ENCODE peak calls at places on chromosome 12, in nine cellular contexts. One of them, this sample, is unnamed.
A peak's percentile ranks its signal among the peaks of the same experiment; 100 is the strongest.

GRCh38 chr12:29282452-29282851 is 98.5 kb downstream of the ERGIC2 start:
- DNase-seq in D721Med: no peak
- DNase-seq in amygdala: no peak
- DNase-seq in HuH-7.5: no peak
- DNase-seq in Caco-2: no peak
- DNase-seq in right cardiac atrium: no peak
- DNase-seq in stimulated activated naive B cell treated with anti-CD40 and anti-IgM and Interleukin-4, amounts not matched to agents 10 μg/mL and 1 μg/mL and 100 μg/mL, for 72 hours: no peak
- DNase-seq in head of caudate nucleus: no peak
- DNase-seq in GM13976: no peak
- DNase-seq in this sample: no peak

GRCh38 chr12:188910-189621 is 24.9 kb downstream of the SLC6A12 start:
- DNase-seq in D721Med: peak; percentile 73
- DNase-seq in amygdala: peak; percentile 40
- DNase-seq in HuH-7.5: peak; percentile 98
- DNase-seq in Caco-2: no peak
- DNase-seq in right cardiac atrium: peak; percentile 79
- DNase-seq in stimulated activated naive B cell treated with anti-CD40 and anti-IgM and Interleukin-4, amounts not matched to agents 10 μg/mL and 1 μg/mL and 100 μg/mL, for 72 hours: peak; percentile 32
- DNase-seq in head of caudate nucleus: peak; percentile 82
- DNase-seq in GM13976: peak; percentile 86
- DNase-seq in this sample: peak; percentile 52

GRCh38 chr12:3803865-3804472 is 51.1 kb upstream of the CRACR2A start:
- DNase-seq in D721Med: peak; percentile 25
- DNase-seq in amygdala: peak; percentile 1
- DNase-seq in HuH-7.5: no peak
- DNase-seq in Caco-2: peak; percentile 80
- DNase-seq in right cardiac atrium: peak; percentile 86
- DNase-seq in stimulated activated naive B cell treated with anti-CD40 and anti-IgM and Interleukin-4, amounts not matched to agents 10 μg/mL and 1 μg/mL and 100 μg/mL, for 72 hours: peak; percentile 51
- DNase-seq in head of caudate nucleus: peak; percentile 77
- DNase-seq in GM13976: peak; percentile 62
- DNase-seq in this sample: peak; percentile 67

GRCh38 chr12:4700621-4701026 is 19.6 kb upstream of the GALNT8 start:
- DNase-seq in D721Med: no peak
- DNase-seq in amygdala: peak; percentile 40
- DNase-seq in HuH-7.5: no peak
- DNase-seq in Caco-2: no peak
- DNase-seq in right cardiac atrium: peak; percentile 88
- DNase-seq in stimulated activated naive B cell treated with anti-CD40 and anti-IgM and Interleukin-4, amounts not matched to agents 10 μg/mL and 1 μg/mL and 100 μg/mL, for 72 hours: no peak
- DNase-seq in head of caudate nucleus: peak; percentile 35
- DNase-seq in GM13976: no peak
- DNase-seq in this sample: no peak

GRCh38 chr12:120468271-120468845 is 1.2 kb downstream of the SRSF9 start:
- DNase-seq in D721Med: no peak
- DNase-seq in amygdala: no peak
- DNase-seq in HuH-7.5: peak; percentile 10
- DNase-seq in Caco-2: peak; percentile 53
- DNase-seq in right cardiac atrium: peak; percentile 64
- DNase-seq in stimulated activated naive B cell treated with anti-CD40 and anti-IgM and Interleukin-4, amounts not matched to agents 10 μg/mL and 1 μg/mL and 100 μg/mL, for 72 hours: peak; percentile 29
- DNase-seq in head of caudate nucleus: peak; percentile 8
- DNase-seq in GM13976: peak; percentile 46
- DNase-seq in this sample: no peak

GRCh38 chr12:62640910-62641448 is 174.4 kb downstream of the MON2 start:
- DNase-seq in D721Med: no peak
- DNase-seq in amygdala: no peak
- DNase-seq in HuH-7.5: no peak
- DNase-seq in Caco-2: no peak
- DNase-seq in right cardiac atrium: no peak
- DNase-seq in stimulated activated naive B cell treated with anti-CD40 and anti-IgM and Interleukin-4, amounts not matched to agents 10 μg/mL and 1 μg/mL and 100 μg/mL, for 72 hours: no peak
- DNase-seq in head of caudate nucleus: no peak
- DNase-seq in GM13976: peak; percentile 76
- DNase-seq in this sample: no peak

GRCh38 chr12:100234591-100235304 is 32.1 kb downstream of the DEPDC4 start:
- DNase-seq in D721Med: no peak
- DNase-seq in amygdala: no peak
- DNase-seq in HuH-7.5: peak; percentile 12
- DNase-seq in Caco-2: no peak
- DNase-seq in right cardiac atrium: no peak
- DNase-seq in stimulated activated naive B cell treated with anti-CD40 and anti-IgM and Interleukin-4, amounts not matched to agents 10 μg/mL and 1 μg/mL and 100 μg/mL, for 72 hours: no peak
- DNase-seq in head of caudate nucleus: no peak
- DNase-seq in GM13976: peak; percentile 40
- DNase-seq in this sample: peak; percentile 56

GRCh38 chr12:7935773-7936581 is at the start of gene SLC2A3:
- DNase-seq in D721Med: peak; percentile 29
- DNase-seq in amygdala: peak; percentile 13
- DNase-seq in HuH-7.5: no peak
- DNase-seq in Caco-2: peak; percentile 94
- DNase-seq in right cardiac atrium: peak; percentile 47
- DNase-seq in stimulated activated naive B cell treated with anti-CD40 and anti-IgM and Interleukin-4, amounts not matched to agents 10 μg/mL and 1 μg/mL and 100 μg/mL, for 72 hours: peak; percentile 69
- DNase-seq in head of caudate nucleus: peak; percentile 64
- DNase-seq in GM13976: peak; percentile 83
- DNase-seq in this sample: peak; percentile 54

GRCh38 chr12:87152841-87153528 is 876.2 kb downstream of the C12orf50 start:
- DNase-seq in D721Med: no peak
- DNase-seq in amygdala: no peak
- DNase-seq in HuH-7.5: no peak
- DNase-seq in Caco-2: no peak
- DNase-seq in right cardiac atrium: no peak
- DNase-seq in stimulated activated naive B cell treated with anti-CD40 and anti-IgM and Interleukin-4, amounts not matched to agents 10 μg/mL and 1 μg/mL and 100 μg/mL, for 72 hours: no peak
- DNase-seq in head of caudate nucleus: no peak
- DNase-seq in GM13976: no peak
- DNase-seq in this sample: no peak

GRCh38 chr12:112506513-112507166 is 87.9 kb downstream of the PTPN11 start:
- DNase-seq in D721Med: no peak
- DNase-seq in amygdala: no peak
- DNase-seq in HuH-7.5: no peak
- DNase-seq in Caco-2: no peak
- DNase-seq in right cardiac atrium: no peak
- DNase-seq in stimulated activated naive B cell treated with anti-CD40 and anti-IgM and Interleukin-4, amounts not matched to agents 10 μg/mL and 1 μg/mL and 100 μg/mL, for 72 hours: no peak
- DNase-seq in head of caudate nucleus: no peak
- DNase-seq in GM13976: no peak
- DNase-seq in this sample: no peak

GRCh38 chr12:92649511-92650227 is 53.1 kb upstream of the PLEKHG7 start:
- DNase-seq in D721Med: no peak
- DNase-seq in amygdala: peak; percentile 3
- DNase-seq in HuH-7.5: peak; percentile 32
- DNase-seq in Caco-2: peak; percentile 67
- DNase-seq in right cardiac atrium: peak; percentile 50
- DNase-seq in stimulated activated naive B cell treated with anti-CD40 and anti-IgM and Interleukin-4, amounts not matched to agents 10 μg/mL and 1 μg/mL and 100 μg/mL, for 72 hours: peak; percentile 40
- DNase-seq in head of caudate nucleus: peak; percentile 72
- DNase-seq in GM13976: peak; percentile 63
- DNase-seq in this sample: peak; percentile 66

GRCh38 chr12:131753757-131754156 is 42.9 kb downstream of the SFSWAP start:
- DNase-seq in D721Med: no peak
- DNase-seq in amygdala: no peak
- DNase-seq in HuH-7.5: no peak
- DNase-seq in Caco-2: no peak
- DNase-seq in right cardiac atrium: no peak
- DNase-seq in stimulated activated naive B cell treated with anti-CD40 and anti-IgM and Interleukin-4, amounts not matched to agents 10 μg/mL and 1 μg/mL and 100 μg/mL, for 72 hours: no peak
- DNase-seq in head of caudate nucleus: no peak
- DNase-seq in GM13976: no peak
- DNase-seq in this sample: no peak

This sample was measured in midbrain.